ENCODE peak calls at places on chromosomes 13 and 19, in four cellular contexts. V, Q, U and H are unnamed samples.

GRCh38 chr19:58007285-58007684 is 4.7 kb upstream of the ZNF606 start:
- DNase-seq in V (no peak), Q (no peak), U (no peak), H (no peak)

GRCh38 chr19:9729162-9729561 is 39.4 kb downstream of the ZNF846 start:
- DNase-seq in V (no peak), Q (no peak), U (no peak), H (no peak)

GRCh38 chr13:110509971-110510786 is 51.3 kb downstream of the RAB20 start:
- DNase-seq in V (no peak), Q (peak), U (no peak), H (peak)

GRCh38 chr19:48443262-48443661 is 2.5 kb upstream of the GRWD1 start:
- DNase-seq in V (no peak), Q (no peak), U (no peak), H (no peak)

GRCh38 chr19:54429176-54429495 is 13.9 kb downstream of the TTYH1 start:
- DNase-seq in V (no peak), Q (no peak), U (no peak), H (no peak)

GRCh38 chr13:113616281-113616906 is 31.8 kb downstream of the TFDP1 start:
- DNase-seq in V (no peak), Q (peak), U (no peak), H (no peak)

GRCh38 chr19:4049432-4049831 is 17.3 kb downstream of the ZBTB7A start:
- DNase-seq in V (no peak), Q (peak), U (no peak), H (no peak)

GRCh38 chr19:29379257-29379986 is 146.4 kb upstream of the VSTM2B start:
- DNase-seq in V (no peak), Q (no peak), U (no peak), H (no peak)

GRCh38 chr13:24271611-24272451 is 37.5 kb upstream of the C1QTNF9 start:
- DNase-seq in V (peak), Q (peak), U (peak), H (no peak)

GRCh38 chr19:10968527-10969081 is 7.8 kb downstream of the SMARCA4 start:
- DNase-seq in V (peak), Q (no peak), U (no peak), H (no peak)

GRCh38 chr13:29507356-29507755 is 88.1 kb downstream of the SLC7A1 start:
- DNase-seq in V (no peak), Q (no peak), U (no peak), H (no peak)

GRCh38 chr19:32346901-32347300 is 1.5 kb downstream of the ZNF507 start:
- DNase-seq in V (no peak), Q (no peak), U (no peak), H (no peak)

GRCh38 chr13:110197041-110197440 is 109.9 kb downstream of the COL4A1 start:
- DNase-seq in V (no peak), Q (no peak), U (no peak), H (no peak)

GRCh38 chr19:3013261-3013725 is 15.8 kb downstream of the TLE2 start:
- DNase-seq in V (no peak), Q (no peak), U (no peak), H (no peak)

GRCh38 chr19:4914736-4915501 is 5.6 kb downstream of the UHRF1 start:
- DNase-seq in V (peak), Q (no peak), U (no peak), H (peak)

GRCh38 chr19:41701401-41702075 is 6.9 kb upstream of the CEACAM5 start:
- DNase-seq in V (peak), Q (no peak), U (peak), H (peak)